ENCODE peak calls at places on chromosomes 3 and 15, in five cellular contexts. One of them, this sample, is unnamed.

GRCh38 chr15:33031324-33031736 is 163.2 kb downstream of the FMN1 start:
- DNase-seq in naive thymus-derived CD4-positive, alpha-beta T cell: no peak
- DNase-seq in left ventricle myocardium inferior: no peak
- DNase-seq in A549: no peak
- DNase-seq in NCI-H1105 treated with DMSO at 0.1 percent for 48 hours: no peak
- DNase-seq in this sample: no peak

GRCh38 chr15:66089049-66089448 is 164.5 kb downstream of the MEGF11 start:
- DNase-seq in naive thymus-derived CD4-positive, alpha-beta T cell: no peak
- DNase-seq in A549: no peak
- DNase-seq in left ventricle myocardium inferior: peak
- DNase-seq in NCI-H1105 treated with DMSO at 0.1 percent for 48 hours: no peak
- DNase-seq in this sample: no peak

GRCh38 chr3:140933552-140933951 is 8.1 kb upstream of the SLC25A36 start:
- DNase-seq in naive thymus-derived CD4-positive, alpha-beta T cell: no peak
- DNase-seq in NCI-H1105 treated with DMSO at 0.1 percent for 48 hours: no peak
- DNase-seq in A549: no peak
- DNase-seq in left ventricle myocardium inferior: no peak
- DNase-seq in this sample: no peak

GRCh38 chr15:36589971-36590370 is 10.5 kb downstream of the CDIN1 start:
- DNase-seq in naive thymus-derived CD4-positive, alpha-beta T cell: no peak
- DNase-seq in A549: no peak
- DNase-seq in NCI-H1105 treated with DMSO at 0.1 percent for 48 hours: no peak
- DNase-seq in left ventricle myocardium inferior: no peak
- DNase-seq in this sample: no peak

GRCh38 chr3:49454898-49455681 is 15.0 kb upstream of the DAG1 start:
- DNase-seq in left ventricle myocardium inferior: peak
- DNase-seq in A549: no peak
- DNase-seq in naive thymus-derived CD4-positive, alpha-beta T cell: no peak
- DNase-seq in NCI-H1105 treated with DMSO at 0.1 percent for 48 hours: no peak
- DNase-seq in this sample: no peak

GRCh38 chr3:5071061-5071460 is 51.0 kb upstream of the ARL8B start:
- DNase-seq in NCI-H1105 treated with DMSO at 0.1 percent for 48 hours: no peak
- DNase-seq in left ventricle myocardium inferior: no peak
- DNase-seq in naive thymus-derived CD4-positive, alpha-beta T cell: no peak
- DNase-seq in A549: peak
- DNase-seq in this sample: no peak

GRCh38 chr3:126926684-126927404 is 56.1 kb upstream of the PLXNA1 start:
- DNase-seq in NCI-H1105 treated with DMSO at 0.1 percent for 48 hours: no peak
- DNase-seq in left ventricle myocardium inferior: peak
- DNase-seq in A549: no peak
- DNase-seq in naive thymus-derived CD4-positive, alpha-beta T cell: no peak
- DNase-seq in this sample: no peak

GRCh38 chr3:100968908-100969556 is 24.2 kb downstream of the ABI3BP start:
- DNase-seq in NCI-H1105 treated with DMSO at 0.1 percent for 48 hours: no peak
- DNase-seq in A549: no peak
- DNase-seq in left ventricle myocardium inferior: peak
- DNase-seq in naive thymus-derived CD4-positive, alpha-beta T cell: no peak
- DNase-seq in this sample: no peak

GRCh38 chr15:67806539-67806935 is 18.8 kb upstream of the SKOR1 start:
- DNase-seq in naive thymus-derived CD4-positive, alpha-beta T cell: no peak
- DNase-seq in left ventricle myocardium inferior: no peak
- DNase-seq in NCI-H1105 treated with DMSO at 0.1 percent for 48 hours: no peak
- DNase-seq in A549: no peak
- DNase-seq in this sample: no peak

GRCh38 chr15:60801336-60801735 is 322.4 kb upstream of the ICE2 start:
- DNase-seq in NCI-H1105 treated with DMSO at 0.1 percent for 48 hours: no peak
- DNase-seq in A549: no peak
- DNase-seq in naive thymus-derived CD4-positive, alpha-beta T cell: no peak
- DNase-seq in left ventricle myocardium inferior: no peak
- DNase-seq in this sample: no peak

GRCh38 chr15:88681610-88682221 is 42.9 kb downstream of the ISG20 start:
- DNase-seq in naive thymus-derived CD4-positive, alpha-beta T cell: no peak
- DNase-seq in left ventricle myocardium inferior: no peak
- DNase-seq in NCI-H1105 treated with DMSO at 0.1 percent for 48 hours: no peak
- DNase-seq in A549: no peak
- DNase-seq in this sample: no peak

GRCh38 chr3:193129607-193130006 is 111.4 kb upstream of the PLAAT1 start:
- DNase-seq in left ventricle myocardium inferior: no peak
- DNase-seq in A549: peak
- DNase-seq in naive thymus-derived CD4-positive, alpha-beta T cell: no peak
- DNase-seq in NCI-H1105 treated with DMSO at 0.1 percent for 48 hours: peak
- DNase-seq in this sample: no peak

GRCh38 chr3:139378587-139378986 is 10.9 kb downstream of the COPB2 start:
- DNase-seq in NCI-H1105 treated with DMSO at 0.1 percent for 48 hours: peak
- DNase-seq in left ventricle myocardium inferior: no peak
- DNase-seq in A549: no peak
- DNase-seq in naive thymus-derived CD4-positive, alpha-beta T cell: no peak
- DNase-seq in this sample: no peak